ENCODE peak calls at places on chromosome 13, in four cellular contexts. One of them, this sample, is unnamed.

GRCh38 chr13:101626925-101627555 is 174.6 kb downstream of the ITGBL1 start:
- DNase-seq in tibial nerve: no peak
- DNase-seq in GM23248: peak
- DNase-seq in brain microvascular endothelial cell: no peak
- DNase-seq in this sample: peak

GRCh38 chr13:112181336-112182051 is 114.5 kb downstream of the SOX1 start:
- DNase-seq in GM23248: no peak
- DNase-seq in tibial nerve: no peak
- DNase-seq in brain microvascular endothelial cell: no peak
- DNase-seq in this sample: no peak

GRCh38 chr13:22944378-22944777 is 236.4 kb upstream of the SGCG start:
- DNase-seq in GM23248: no peak
- DNase-seq in tibial nerve: no peak
- DNase-seq in brain microvascular endothelial cell: no peak
- DNase-seq in this sample: no peak

GRCh38 chr13:104841110-104841509 is 1694.4 kb downstream of the EFNB2 start:
- DNase-seq in brain microvascular endothelial cell: no peak
- DNase-seq in GM23248: no peak
- DNase-seq in tibial nerve: no peak
- DNase-seq in this sample: no peak

GRCh38 chr13:105471683-105472082 is 1063.8 kb downstream of the EFNB2 start:
- DNase-seq in tibial nerve: no peak
- DNase-seq in GM23248: no peak
- DNase-seq in brain microvascular endothelial cell: no peak
- DNase-seq in this sample: no peak

GRCh38 chr13:110464547-110465343 is 96.8 kb downstream of the RAB20 start:
- DNase-seq in tibial nerve: no peak
- DNase-seq in brain microvascular endothelial cell: no peak
- DNase-seq in GM23248: no peak
- DNase-seq in this sample: no peak

GRCh38 chr13:112757759-112758086 is 67.9 kb downstream of the ATP11A start:
- DNase-seq in brain microvascular endothelial cell: no peak
- DNase-seq in GM23248: no peak
- DNase-seq in tibial nerve: no peak
- DNase-seq in this sample: no peak

GRCh38 chr13:98839826-98840769 is 87.6 kb upstream of the SLC15A1 start:
- DNase-seq in tibial nerve: peak
- DNase-seq in GM23248: peak
- DNase-seq in brain microvascular endothelial cell: peak
- DNase-seq in this sample: peak

GRCh38 chr13:87052731-87053130 is 618.4 kb upstream of the SLITRK5 start:
- DNase-seq in tibial nerve: no peak
- DNase-seq in brain microvascular endothelial cell: no peak
- DNase-seq in GM23248: peak
- DNase-seq in this sample: no peak

GRCh38 chr13:24251525-24251924 is 57.9 kb upstream of the C1QTNF9 start:
- DNase-seq in GM23248: no peak
- DNase-seq in brain microvascular endothelial cell: no peak
- DNase-seq in tibial nerve: no peak
- DNase-seq in this sample: peak

GRCh38 chr13:34748561-34748960 is 193.5 kb upstream of the NBEA start:
- DNase-seq in tibial nerve: no peak
- DNase-seq in brain microvascular endothelial cell: no peak
- DNase-seq in GM23248: no peak
- DNase-seq in this sample: no peak

GRCh38 chr13:39023316-39023715 is 14.6 kb downstream of the PROSER1 start:
- DNase-seq in tibial nerve: no peak
- DNase-seq in brain microvascular endothelial cell: no peak
- DNase-seq in GM23248: peak
- DNase-seq in this sample: no peak
- H3K4me3 ChIP-seq in tibial nerve: no peak
- H3K4me3 ChIP-seq in brain microvascular endothelial cell: no peak
- H3K4me3 ChIP-seq in GM23248: no peak
- H3K4me3 ChIP-seq in this sample: no peak

DNA sequence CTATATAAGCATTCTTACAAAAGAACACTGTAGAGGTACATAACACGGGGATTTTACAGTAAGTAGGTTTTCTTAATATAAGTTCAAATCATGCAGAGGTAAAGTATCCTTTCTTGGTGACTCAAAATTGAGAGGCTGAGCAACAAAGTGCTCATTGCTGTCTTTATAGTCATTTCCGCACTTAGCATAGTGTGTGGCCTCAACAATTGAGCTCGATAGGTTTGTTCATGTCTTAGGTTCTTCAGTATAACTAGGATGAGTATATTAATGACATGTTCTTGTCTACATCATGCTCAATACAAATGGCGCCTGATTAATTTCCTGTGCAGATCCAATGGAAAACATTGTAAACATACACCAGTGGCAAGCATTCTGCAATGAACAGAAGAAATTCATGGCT is 1.4 kb downstream of the WDFY2 start:
- DNase-seq in brain microvascular endothelial cell: peak
- DNase-seq in GM23248: peak
- DNase-seq in tibial nerve: no peak
- DNase-seq in this sample: no peak
- H3K4me3 ChIP-seq in brain microvascular endothelial cell: peak
- H3K4me3 ChIP-seq in GM23248: peak
- H3K4me3 ChIP-seq in tibial nerve: peak
- H3K4me3 ChIP-seq in this sample: no peak

GRCh38 chr13:114108894-114109293 is 23.5 kb downstream of the RASA3 start:
- DNase-seq in brain microvascular endothelial cell: no peak
- DNase-seq in tibial nerve: peak
- DNase-seq in GM23248: no peak
- DNase-seq in this sample: no peak

GRCh38 chr13:114110091-114110829 is 22.2 kb downstream of the RASA3 start:
- DNase-seq in brain microvascular endothelial cell: no peak
- DNase-seq in GM23248: peak
- DNase-seq in tibial nerve: peak
- DNase-seq in this sample: peak

GRCh38 chr13:114111577-114111976 is 20.8 kb downstream of the RASA3 start:
- DNase-seq in tibial nerve: peak
- DNase-seq in GM23248: peak
- DNase-seq in brain microvascular endothelial cell: no peak
- DNase-seq in this sample: peak

GRCh38 chr13:114108141-114108761 is 24.2 kb downstream of the RASA3 start:
- DNase-seq in brain microvascular endothelial cell: no peak
- DNase-seq in GM23248: no peak
- DNase-seq in tibial nerve: peak
- DNase-seq in this sample: no peak

GRCh38 chr13:114109646-114110045 is 22.8 kb downstream of the RASA3 start:
- DNase-seq in brain microvascular endothelial cell: no peak
- DNase-seq in GM23248: no peak
- DNase-seq in tibial nerve: peak
- DNase-seq in this sample: no peak
- H3K4me3 ChIP-seq in brain microvascular endothelial cell: no peak
- H3K4me3 ChIP-seq in GM23248: no peak
- H3K4me3 ChIP-seq in tibial nerve: no peak
- H3K4me3 ChIP-seq in this sample: peak

DNA sequence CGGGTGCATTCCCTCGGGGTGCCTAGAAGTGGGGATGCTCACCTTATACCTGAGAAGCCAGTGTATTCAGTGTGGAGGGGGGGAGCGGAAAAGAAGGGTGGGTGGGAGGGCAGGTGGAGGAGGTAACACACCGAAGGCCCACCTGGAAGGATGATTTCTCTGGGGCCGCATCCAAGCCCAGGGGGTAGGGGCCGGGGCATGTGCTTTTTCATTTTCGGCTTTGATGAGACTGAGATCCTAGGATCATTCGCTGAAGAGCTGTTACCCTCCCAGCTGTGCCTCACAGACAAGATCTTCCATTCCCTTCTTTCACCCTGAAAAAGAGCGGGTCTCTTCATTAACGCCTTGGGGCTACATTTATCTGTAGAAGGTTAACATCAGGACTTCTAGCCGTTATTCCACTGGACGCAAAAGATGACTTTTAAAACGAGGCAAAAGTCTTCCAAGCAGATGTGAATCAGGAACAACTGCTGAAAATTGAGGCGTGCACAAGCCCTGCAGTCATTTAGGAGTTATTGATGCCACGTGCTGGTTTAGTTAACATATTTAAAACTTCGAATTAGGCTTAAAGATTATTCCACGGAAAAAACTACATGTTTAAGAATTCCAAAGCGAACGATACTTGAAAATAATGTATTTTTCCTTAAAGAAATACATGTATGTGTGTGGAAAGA is 1.1 kb downstream of the LMO7 start:
- DNase-seq in tibial nerve: no peak
- DNase-seq in GM23248: peak
- DNase-seq in brain microvascular endothelial cell: no peak
- DNase-seq in this sample: no peak
- H3K4me3 ChIP-seq in tibial nerve: peak
- H3K4me3 ChIP-seq in GM23248: peak
- H3K4me3 ChIP-seq in brain microvascular endothelial cell: peak
- H3K4me3 ChIP-seq in this sample: no peak

This sample was measured in Jurkat, Clone E6-1.